ENCODE peak calls at places on chromosomes 11 and 22, in seven cellular contexts. One of them, this sample, is unnamed.

GRCh38 chr11:129109701-129110100 is 82.4 kb downstream of the ARHGAP32 start:
- DNase-seq in HepG2: no peak
- DNase-seq in GM12878: no peak
- DNase-seq in H1: no peak
- DNase-seq in SK-N-SH: no peak
- DNase-seq in K562: no peak
- DNase-seq in HCT116: no peak
- DNase-seq in this sample: no peak

GRCh38 chr11:68954970-68955958 is 25.5 kb downstream of the MRGPRD start:
- DNase-seq in HepG2: no peak
- DNase-seq in GM12878: no peak
- DNase-seq in H1: peak
- DNase-seq in SK-N-SH: no peak
- DNase-seq in K562: peak
- DNase-seq in HCT116: no peak
- DNase-seq in this sample: no peak

GRCh38 chr11:73983764-73984543 is 1.3 kb upstream of the UCP2 start:
- DNase-seq in HepG2: no peak
- DNase-seq in GM12878: no peak
- DNase-seq in H1: no peak
- DNase-seq in SK-N-SH: peak
- DNase-seq in K562: no peak
- DNase-seq in HCT116: no peak
- DNase-seq in this sample: no peak

GRCh38 chr11:79092791-79093313 is 348.0 kb downstream of the TENM4 start:
- DNase-seq in HepG2: no peak
- DNase-seq in GM12878: no peak
- DNase-seq in H1: no peak
- DNase-seq in SK-N-SH: no peak
- DNase-seq in K562: no peak
- DNase-seq in HCT116: peak
- DNase-seq in this sample: peak

GRCh38 chr22:44207981-44208317 is 27.2 kb downstream of the PARVG start:
- DNase-seq in HepG2: no peak
- DNase-seq in GM12878: no peak
- DNase-seq in H1: no peak
- DNase-seq in SK-N-SH: no peak
- DNase-seq in K562: no peak
- DNase-seq in HCT116: no peak
- DNase-seq in this sample: no peak

GRCh38 chr11:65789230-65790103 is 2.6 kb downstream of the OVOL1 start:
- DNase-seq in HepG2: no peak
- DNase-seq in GM12878: no peak
- DNase-seq in H1: no peak
- DNase-seq in SK-N-SH: peak
- DNase-seq in K562: no peak
- DNase-seq in HCT116: no peak
- DNase-seq in this sample: no peak

GRCh38 chr11:34869425-34869824 is 46.8 kb downstream of the APIP start:
- DNase-seq in HepG2: peak
- DNase-seq in GM12878: no peak
- DNase-seq in H1: peak
- DNase-seq in SK-N-SH: peak
- DNase-seq in K562: peak
- DNase-seq in HCT116: no peak
- DNase-seq in this sample: peak

GRCh38 chr11:82365351-82365750 is 368.3 kb downstream of the FAM181B start:
- DNase-seq in HepG2: no peak
- DNase-seq in GM12878: no peak
- DNase-seq in H1: no peak
- DNase-seq in SK-N-SH: no peak
- DNase-seq in K562: no peak
- DNase-seq in HCT116: no peak
- DNase-seq in this sample: no peak

GRCh38 chr11:79971255-79971654 is 530.4 kb upstream of the TENM4 start:
- DNase-seq in HepG2: no peak
- DNase-seq in GM12878: no peak
- DNase-seq in H1: no peak
- DNase-seq in SK-N-SH: no peak
- DNase-seq in K562: no peak
- DNase-seq in HCT116: no peak
- DNase-seq in this sample: no peak

DNA sequence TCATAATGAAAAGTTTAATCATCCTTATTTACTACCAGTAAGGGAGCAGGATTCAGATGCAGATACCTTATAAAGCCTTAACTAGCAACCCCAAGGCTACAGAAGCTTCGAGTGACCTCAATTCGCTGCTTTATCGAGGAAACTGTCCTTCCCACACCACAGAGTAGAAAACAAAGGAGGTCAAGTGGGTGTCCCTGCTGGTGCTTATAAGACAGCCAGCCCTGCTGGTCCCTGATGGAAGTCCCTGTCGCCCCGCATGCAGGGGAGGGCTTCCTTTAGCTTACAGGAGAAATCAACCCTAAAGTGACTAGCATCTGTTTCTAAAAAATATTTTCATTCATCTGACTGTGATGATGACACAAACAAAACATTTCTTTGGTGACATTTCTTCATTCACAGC is 7.3 kb downstream of the MN1 start:
- DNase-seq in HepG2: no peak
- DNase-seq in GM12878: no peak
- DNase-seq in H1: no peak
- DNase-seq in SK-N-SH: no peak
- DNase-seq in K562: no peak
- DNase-seq in HCT116: no peak
- DNase-seq in this sample: no peak
- TF ChIP-seq JUND in HepG2: no peak
- TF ChIP-seq JUND in GM12878: no peak
- TF ChIP-seq JUND in H1: no peak
- TF ChIP-seq JUND in SK-N-SH: no peak
- TF ChIP-seq JUND in K562: no peak
- TF ChIP-seq JUND in HCT116: no peak
- TF ChIP-seq JUND in this sample: no peak

DNA sequence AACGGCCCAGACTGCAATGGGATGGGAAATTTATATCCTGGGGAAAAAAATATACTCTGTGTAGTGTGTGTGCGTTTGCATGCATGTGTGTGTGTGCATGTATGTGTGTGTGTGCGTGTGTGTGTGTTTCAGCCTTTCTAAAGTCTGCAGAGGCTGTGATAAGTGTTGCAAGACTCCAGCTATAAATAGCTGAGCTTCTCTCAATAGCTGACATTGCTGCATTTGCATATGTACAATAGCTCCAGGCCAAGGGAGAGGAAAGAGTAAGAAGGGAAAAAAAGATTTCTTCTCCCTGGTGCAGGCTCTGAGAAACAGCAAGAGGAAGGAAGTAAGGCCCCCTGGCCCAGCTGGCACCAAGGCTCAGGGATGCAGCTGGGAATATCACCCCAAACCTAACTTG is 483.0 kb downstream of the MN1 start:
- DNase-seq in HepG2: no peak
- DNase-seq in GM12878: no peak
- DNase-seq in H1: no peak
- DNase-seq in SK-N-SH: no peak
- DNase-seq in K562: no peak
- DNase-seq in HCT116: no peak
- DNase-seq in this sample: no peak
- TF ChIP-seq JUND in HepG2: no peak
- TF ChIP-seq JUND in GM12878: no peak
- TF ChIP-seq JUND in H1: no peak
- TF ChIP-seq JUND in SK-N-SH: no peak
- TF ChIP-seq JUND in K562: no peak
- TF ChIP-seq JUND in HCT116: no peak
- TF ChIP-seq JUND in this sample: no peak

GRCh38 chr11:22510741-22511140 is 114.9 kb downstream of the FANCF start:
- DNase-seq in HepG2: no peak
- DNase-seq in GM12878: no peak
- DNase-seq in H1: no peak
- DNase-seq in SK-N-SH: no peak
- DNase-seq in K562: no peak
- DNase-seq in HCT116: no peak
- DNase-seq in this sample: no peak
- TF ChIP-seq JUND in HepG2: no peak
- TF ChIP-seq JUND in GM12878: no peak
- TF ChIP-seq JUND in H1: no peak
- TF ChIP-seq JUND in SK-N-SH: no peak
- TF ChIP-seq JUND in K562: no peak
- TF ChIP-seq JUND in HCT116: no peak
- TF ChIP-seq JUND in this sample: no peak

GRCh38 chr11:132334769-132335280 is 964.4 kb downstream of the NTM start:
- DNase-seq in HepG2: no peak
- DNase-seq in GM12878: no peak
- DNase-seq in H1: no peak
- DNase-seq in SK-N-SH: no peak
- DNase-seq in K562: no peak
- DNase-seq in HCT116: no peak
- DNase-seq in this sample: no peak
- TF ChIP-seq JUND in HepG2: no peak
- TF ChIP-seq JUND in GM12878: no peak
- TF ChIP-seq JUND in H1: no peak
- TF ChIP-seq JUND in SK-N-SH: no peak
- TF ChIP-seq JUND in K562: no peak
- TF ChIP-seq JUND in HCT116: no peak
- TF ChIP-seq JUND in this sample: no peak

GRCh38 chr11:119512373-119512772 is 89.4 kb upstream of the THY1 start:
- DNase-seq in HepG2: no peak
- DNase-seq in GM12878: peak
- DNase-seq in H1: no peak
- DNase-seq in SK-N-SH: no peak
- DNase-seq in K562: no peak
- DNase-seq in HCT116: no peak
- DNase-seq in this sample: no peak

GRCh38 chr11:119506436-119506835 is 83.5 kb upstream of the THY1 start:
- DNase-seq in HepG2: no peak
- DNase-seq in GM12878: no peak
- DNase-seq in H1: no peak
- DNase-seq in SK-N-SH: no peak
- DNase-seq in K562: no peak
- DNase-seq in HCT116: no peak
- DNase-seq in this sample: no peak

GRCh38 chr11:119509969-119510401 is 87.0 kb upstream of the THY1 start:
- DNase-seq in HepG2: no peak
- DNase-seq in GM12878: peak
- DNase-seq in H1: no peak
- DNase-seq in SK-N-SH: no peak
- DNase-seq in K562: no peak
- DNase-seq in HCT116: no peak
- DNase-seq in this sample: no peak

GRCh38 chr11:119511601-119512000 is 88.6 kb upstream of the THY1 start:
- DNase-seq in HepG2: no peak
- DNase-seq in GM12878: no peak
- DNase-seq in H1: no peak
- DNase-seq in SK-N-SH: no peak
- DNase-seq in K562: no peak
- DNase-seq in HCT116: no peak
- DNase-seq in this sample: no peak

DNA sequence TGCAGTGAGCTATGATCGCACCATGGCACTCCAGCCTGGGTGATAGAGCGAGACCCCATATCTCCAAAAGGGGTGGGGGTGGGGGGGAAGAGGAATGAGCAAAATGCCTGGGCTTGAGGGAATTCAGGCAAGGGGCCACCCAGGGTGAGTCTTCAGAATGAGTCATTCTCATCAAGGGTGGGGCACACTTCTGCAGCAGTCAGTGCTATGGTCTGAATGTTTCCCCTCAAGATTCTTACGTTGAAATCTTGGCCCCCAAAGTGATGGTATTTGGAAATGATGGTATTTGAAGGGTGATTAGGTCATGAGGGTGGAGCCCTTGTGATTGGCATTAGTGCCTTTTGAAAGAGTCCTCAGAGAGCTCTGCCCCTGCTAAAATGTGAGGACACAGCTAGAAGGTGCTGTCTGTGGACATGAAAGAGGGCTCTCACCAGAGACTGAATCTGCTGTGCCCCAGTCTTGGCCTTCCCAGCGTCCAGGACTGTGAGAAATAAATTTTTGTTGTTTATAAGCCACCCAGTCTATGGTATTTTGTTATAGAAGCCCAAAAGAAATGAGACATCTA is 86.4 kb upstream of the THY1 start:
- DNase-seq in HepG2: no peak
- DNase-seq in GM12878: no peak
- DNase-seq in H1: no peak
- DNase-seq in SK-N-SH: no peak
- DNase-seq in K562: no peak
- DNase-seq in HCT116: no peak
- DNase-seq in this sample: no peak
- TF ChIP-seq JUND in HepG2: no peak
- TF ChIP-seq JUND in GM12878: no peak
- TF ChIP-seq JUND in H1: no peak
- TF ChIP-seq JUND in SK-N-SH: no peak
- TF ChIP-seq JUND in K562: peak
- TF ChIP-seq JUND in HCT116: no peak
- TF ChIP-seq JUND in this sample: no peak

GRCh38 chr11:6307879-6308278 is 12.4 kb downstream of the CAVIN3 start:
- DNase-seq in HepG2: no peak
- DNase-seq in GM12878: no peak
- DNase-seq in H1: no peak
- DNase-seq in SK-N-SH: no peak
- DNase-seq in K562: no peak
- DNase-seq in HCT116: no peak
- DNase-seq in this sample: no peak
- TF ChIP-seq JUND in HepG2: no peak
- TF ChIP-seq JUND in GM12878: no peak
- TF ChIP-seq JUND in H1: no peak
- TF ChIP-seq JUND in SK-N-SH: no peak
- TF ChIP-seq JUND in K562: no peak
- TF ChIP-seq JUND in HCT116: no peak
- TF ChIP-seq JUND in this sample: no peak

This sample was measured in T47D.